ENCODE peak calls at places on chromosomes 13 and 19, in eight cellular contexts. W, K, J, Q, F, L, V and R are unnamed samples.

GRCh38 chr19:41039806-41040205 is 48.4 kb upstream of the CYP2A13 start:
- DNase-seq in W (no peak), K (no peak), J (no peak), Q (no peak), F (no peak), L (no peak), V (no peak), R (no peak)

GRCh38 chr13:109700176-109700575 is 86.2 kb downstream of the IRS2 start:
- DNase-seq in W (peak), K (peak), J (no peak), Q (no peak), F (peak), L (peak), V (peak), R (no peak)

GRCh38 chr13:49356224-49356623 is 87.6 kb downstream of the CAB39L start:
- DNase-seq in W (no peak), K (no peak), J (no peak), Q (no peak), F (no peak), L (peak), V (no peak), R (no peak)

GRCh38 chr13:113809934-113810333 is 50.9 kb downstream of the TMEM255B start:
- DNase-seq in W (no peak), K (no peak), J (no peak), Q (no peak), F (no peak), L (no peak), V (no peak), R (no peak)

GRCh38 chr13:112174476-112175110 is 107.6 kb downstream of the SOX1 start:
- DNase-seq in W (no peak), K (no peak), J (no peak), Q (no peak), F (no peak), L (no peak), V (no peak), R (no peak)

GRCh38 chr13:102697929-102698648 is 3.2 kb upstream of the METTL21C start:
- DNase-seq in W (no peak), K (no peak), J (no peak), Q (no peak), F (no peak), L (peak), V (no peak), R (no peak)

GRCh38 chr19:10269333-10270179 is 1.4 kb upstream of the ICAM1 start:
- DNase-seq in W (peak), K (peak), J (peak), Q (peak), F (peak), L (peak), V (peak), R (peak)

GRCh38 chr19:56314018-56314583 is 538 bp downstream of the ZSCAN5A start:
- DNase-seq in W (no peak), K (no peak), J (no peak), Q (no peak), F (peak), L (peak), V (no peak), R (no peak)

GRCh38 chr19:13633109-13633508 is 126.8 kb upstream of the CACNA1A start:
- DNase-seq in W (no peak), K (peak), J (no peak), Q (peak), F (no peak), L (peak), V (peak), R (no peak)

GRCh38 chr19:10686661-10687517 is 14.3 kb upstream of the QTRT1 start:
- DNase-seq in W (no peak), K (no peak), J (no peak), Q (no peak), F (no peak), L (peak), V (no peak), R (no peak)

GRCh38 chr13:78977311-78977710 is 318.4 kb upstream of the OBI1 start:
- DNase-seq in W (no peak), K (no peak), J (no peak), Q (no peak), F (no peak), L (no peak), V (no peak), R (no peak)

GRCh38 chr13:26719356-26719945 is 41.1 kb downstream of the GPR12 start:
- DNase-seq in W (no peak), K (no peak), J (no peak), Q (no peak), F (peak), L (peak), V (no peak), R (no peak)

GRCh38 chr13:97371486-97372109 is 62.4 kb upstream of the RAP2A start:
- DNase-seq in W (no peak), K (no peak), J (no peak), Q (no peak), F (no peak), L (no peak), V (no peak), R (no peak)

GRCh38 chr13:76004411-76004810 is 368.3 kb downstream of the LMO7 start:
- DNase-seq in W (no peak), K (no peak), J (no peak), Q (no peak), F (no peak), L (peak), V (no peak), R (no peak)

GRCh38 chr13:26074706-26075105 is 22.9 kb upstream of the SHISA2 start:
- DNase-seq in W (no peak), K (no peak), J (no peak), Q (no peak), F (no peak), L (peak), V (no peak), R (no peak)

GRCh38 chr13:50191004-50191403 is 175.8 kb downstream of the KCNRG start:
- DNase-seq in W (no peak), K (no peak), J (no peak), Q (no peak), F (no peak), L (no peak), V (no peak), R (no peak)

GRCh38 chr19:8610041-8610927 is at the start of gene ADAMTS10:
- DNase-seq in W (no peak), K (peak), J (peak), Q (peak), F (peak), L (peak), V (peak), R (no peak)

GRCh38 chr13:25901460-25902376 is 150.1 kb downstream of the SHISA2 start:
- DNase-seq in W (no peak), K (no peak), J (peak), Q (no peak), F (no peak), L (peak), V (no peak), R (peak)

GRCh38 chr13:69425235-69425634 is 682.4 kb upstream of the ATXN8OS start:
- DNase-seq in W (no peak), K (no peak), J (no peak), Q (no peak), F (no peak), L (no peak), V (no peak), R (no peak)

GRCh38 chr13:23414682-23415081 is 18.8 kb downstream of the SACS start:
- DNase-seq in W (no peak), K (no peak), J (no peak), Q (no peak), F (no peak), L (no peak), V (no peak), R (no peak)

GRCh38 chr13:93224545-93224944 is 2.1 kb upstream of the GPC6 start:
- DNase-seq in W (no peak), K (no peak), J (no peak), Q (peak), F (no peak), L (peak), V (no peak), R (no peak)

GRCh38 chr13:30880151-30880551 is 25.9 kb upstream of the MEDAG start:
- DNase-seq in W (no peak), K (no peak), J (no peak), Q (no peak), F (no peak), L (peak), V (no peak), R (no peak)

GRCh38 chr13:40445557-40445990 is 220.9 kb downstream of the FOXO1 start:
- DNase-seq in W (peak), K (peak), J (no peak), Q (no peak), F (peak), L (peak), V (peak), R (peak)

GRCh38 chr13:46992383-46992952 is 95.6 kb upstream of the HTR2A start:
- DNase-seq in W (no peak), K (no peak), J (no peak), Q (peak), F (no peak), L (peak), V (no peak), R (no peak)

GRCh38 chr19:7476941-7477494 is 11.8 kb downstream of the PEX11G start:
- DNase-seq in W (no peak), K (no peak), J (no peak), Q (no peak), F (no peak), L (no peak), V (no peak), R (no peak)

GRCh38 chr13:50081106-50081898 is 66.1 kb downstream of the KCNRG start:
- DNase-seq in W (no peak), K (peak), J (peak), Q (peak), F (peak), L (no peak), V (peak), R (peak)

GRCh38 chr13:83449666-83450395 is 432.4 kb downstream of the SLITRK1 start:
- DNase-seq in W (no peak), K (no peak), J (no peak), Q (peak), F (no peak), L (peak), V (no peak), R (no peak)

GRCh38 chr19:49447485-49448431 is 3.9 kb downstream of the PIH1D1 start:
- DNase-seq in W (no peak), K (peak), J (no peak), Q (peak), F (peak), L (no peak), V (peak), R (no peak)

GRCh38 chr19:37227996-37228395 is 10.0 kb downstream of the ZNF383 start:
- DNase-seq in W (no peak), K (no peak), J (no peak), Q (peak), F (peak), L (peak), V (peak), R (no peak)

GRCh38 chr19:58571575-58571947 is 1.6 kb downstream of the MZF1 start:
- DNase-seq in W (no peak), K (peak), J (no peak), Q (no peak), F (no peak), L (no peak), V (no peak), R (no peak)

GRCh38 chr13:76715621-76716020 is 170.6 kb downstream of the KCTD12 start:
- DNase-seq in W (no peak), K (no peak), J (no peak), Q (peak), F (no peak), L (no peak), V (no peak), R (no peak)

GRCh38 chr13:97302611-97303010 is 80.5 kb downstream of the MBNL2 start:
- DNase-seq in W (no peak), K (no peak), J (no peak), Q (no peak), F (no peak), L (no peak), V (no peak), R (no peak)

GRCh38 chr13:68440874-68441273 is 1210.7 kb upstream of the PCDH9 start:
- DNase-seq in W (no peak), K (no peak), J (no peak), Q (no peak), F (no peak), L (no peak), V (no peak), R (no peak)

GRCh38 chr19:1232652-1233360 is 5.0 kb downstream of the CBARP start:
- DNase-seq in W (no peak), K (no peak), J (no peak), Q (no peak), F (no peak), L (peak), V (peak), R (no peak)

GRCh38 chr19:56637976-56638555 is 4.9 kb upstream of the SMIM17 start:
- DNase-seq in W (no peak), K (peak), J (no peak), Q (peak), F (no peak), L (peak), V (peak), R (peak)

GRCh38 chr13:99960663-99961440 is 10.7 kb downstream of the ZIC5 start:
- DNase-seq in W (no peak), K (no peak), J (no peak), Q (peak), F (peak), L (no peak), V (no peak), R (no peak)

GRCh38 chr13:71977028-71977427 is 110.0 kb upstream of the DACH1 start:
- DNase-seq in W (no peak), K (no peak), J (no peak), Q (no peak), F (no peak), L (no peak), V (no peak), R (no peak)

GRCh38 chr13:71979616-71980015 is 112.6 kb upstream of the DACH1 start:
- DNase-seq in W (no peak), K (no peak), J (no peak), Q (peak), F (peak), L (peak), V (no peak), R (no peak)
- TF ChIP-seq CTCF in W (no peak), K (peak), J (no peak), Q (peak), F (peak), L (peak), V (no peak), R (peak)

DNA sequence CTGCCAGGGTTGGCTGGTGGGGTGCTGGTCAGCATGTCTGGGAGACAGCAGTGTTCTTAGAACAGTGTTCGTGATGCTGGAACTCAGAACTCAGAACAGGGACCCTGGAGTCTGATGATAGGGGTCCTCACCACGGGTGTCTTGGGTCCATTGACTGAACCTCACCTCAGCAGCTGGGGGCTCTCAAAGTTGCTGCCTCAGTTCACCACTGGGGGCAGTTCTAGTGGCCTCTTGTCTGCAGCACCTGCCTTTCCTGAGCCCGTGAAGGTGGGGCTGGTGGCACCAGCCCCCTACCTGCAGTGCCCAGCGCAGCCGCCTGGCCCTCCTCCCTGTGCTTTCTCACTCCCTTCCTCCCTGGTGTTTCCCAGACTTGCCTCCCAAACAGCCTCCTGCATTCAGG is 28.5 kb downstream of the SAFB start:
- DNase-seq in W (no peak), K (no peak), J (no peak), Q (no peak), F (no peak), L (no peak), V (no peak), R (no peak)
- TF ChIP-seq CTCF in W (no peak), K (no peak), J (no peak), Q (no peak), F (peak), L (peak), V (no peak), R (no peak)

DNA sequence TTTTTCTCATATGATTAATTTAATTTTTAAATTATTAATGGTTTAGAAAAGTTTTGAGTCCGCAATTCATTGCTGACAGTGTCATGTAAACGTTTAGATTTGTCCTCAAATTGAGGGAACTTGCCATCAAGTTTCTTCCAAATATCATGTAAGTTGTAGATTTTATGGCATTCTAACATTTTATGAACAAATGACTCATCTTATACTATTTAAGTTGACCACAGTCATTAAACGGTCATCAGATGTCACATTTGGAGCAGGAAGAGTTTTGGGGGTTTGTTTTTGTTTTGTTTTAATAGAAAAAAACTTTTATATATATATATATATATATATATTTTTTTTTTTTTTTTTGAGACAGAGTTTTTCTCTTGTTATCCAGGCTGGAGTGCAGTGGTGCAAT is 4.3 kb downstream of the ZNF114 start:
- DNase-seq in W (no peak), K (no peak), J (no peak), Q (no peak), F (no peak), L (no peak), V (no peak), R (no peak)
- TF ChIP-seq CTCF in W (no peak), K (no peak), J (no peak), Q (no peak), F (no peak), L (no peak), V (no peak), R (no peak)

GRCh38 chr19:18603255-18603957 is 3.2 kb downstream of the CRLF1 start:
- DNase-seq in W (no peak), K (no peak), J (no peak), Q (peak), F (no peak), L (peak), V (no peak), R (no peak)

GRCh38 chr19:18603958-18604819 is 2.4 kb downstream of the CRLF1 start:
- DNase-seq in W (no peak), K (no peak), J (no peak), Q (peak), F (no peak), L (no peak), V (no peak), R (no peak)

GRCh38 chr19:18605196-18605545 is 1.4 kb downstream of the CRLF1 start:
- DNase-seq in W (no peak), K (no peak), J (no peak), Q (no peak), F (no peak), L (no peak), V (no peak), R (peak)

GRCh38 chr19:18605546-18606280 is 886 bp downstream of the CRLF1 start:
- DNase-seq in W (no peak), K (no peak), J (no peak), Q (peak), F (no peak), L (no peak), V (no peak), R (no peak)

GRCh38 chr19:18604820-18605159 is 1.8 kb downstream of the CRLF1 start:
- DNase-seq in W (no peak), K (no peak), J (no peak), Q (no peak), F (no peak), L (no peak), V (no peak), R (peak)
- TF ChIP-seq CTCF in W (no peak), K (no peak), J (no peak), Q (no peak), F (no peak), L (no peak), V (no peak), R (no peak)

DNA sequence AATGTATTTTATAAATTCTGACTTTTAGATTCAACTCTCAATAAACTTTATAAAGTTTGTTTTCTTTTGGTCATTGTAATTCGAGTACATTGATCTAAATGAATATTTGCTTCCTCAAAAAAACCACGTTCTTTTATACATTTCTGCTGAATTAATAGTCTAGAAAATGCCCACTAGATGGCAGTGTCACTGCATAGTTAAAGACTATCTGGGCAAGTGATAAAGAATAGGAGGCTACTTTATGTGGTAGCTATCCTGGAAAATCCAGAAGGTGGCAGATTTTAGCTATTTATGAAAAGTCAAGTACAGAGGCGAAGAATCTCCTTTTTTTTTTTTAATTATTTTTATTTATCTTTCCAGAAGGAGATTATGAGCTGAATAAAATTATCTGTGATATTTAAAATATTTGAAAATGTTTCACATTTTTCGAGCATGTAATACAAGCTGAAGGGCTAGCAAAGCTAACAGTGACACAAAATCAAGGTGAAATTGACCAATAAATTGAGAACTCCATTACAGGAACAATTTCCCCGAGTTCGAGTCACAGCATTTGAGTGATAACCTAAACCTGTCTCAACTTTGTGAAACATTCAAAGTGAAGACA is 221.8 kb downstream of the OLFM4 start:
- DNase-seq in W (no peak), K (peak), J (no peak), Q (peak), F (no peak), L (peak), V (peak), R (peak)
- TF ChIP-seq CTCF in W (peak), K (peak), J (peak), Q (peak), F (no peak), L (peak), V (peak), R (peak)